ENCODE peak calls at places on chromosomes 16 and 17, in five cellular contexts. W is dorsolateral prefrontal cortex, D is colonic mucosa, L is MM.1S, O is AG10803. Y is an unnamed sample.

GRCh38 chr16:441447-441846 is 16.0 kb downstream of the RAB11FIP3 start:
- DNase-seq in W (no peak), D (no peak), L (no peak), O (no peak), Y (no peak)

GRCh38 chr17:80511222-80512180 is 33.1 kb upstream of the RPTOR start:
- DNase-seq in W (no peak), D (no peak), L (no peak), O (no peak), Y (no peak)

GRCh38 chr17:51793686-51794085 is 364.8 kb downstream of the CA10 start:
- DNase-seq in W (no peak), D (no peak), L (no peak), O (no peak), Y (no peak)

GRCh38 chr17:51079049-51079448 is 41.6 kb downstream of the SPAG9 start:
- DNase-seq in W (no peak), D (no peak), L (no peak), O (peak), Y (peak)

GRCh38 chr16:49100366-49100765 is 181.3 kb downstream of the CBLN1 start:
- DNase-seq in W (no peak), D (no peak), L (no peak), O (no peak), Y (no peak)

GRCh38 chr16:73413469-73414190 is 365.7 kb upstream of the ZFHX3 start:
- DNase-seq in W (no peak), D (no peak), L (no peak), O (no peak), Y (no peak)

GRCh38 chr16:50316102-50316847 is 49.9 kb downstream of the ADCY7 start:
- DNase-seq in W (no peak), D (no peak), L (no peak), O (no peak), Y (no peak)

GRCh38 chr17:80031691-80032480 is 3.8 kb downstream of the TBC1D16 start:
- DNase-seq in W (no peak), D (no peak), L (peak), O (no peak), Y (no peak)

GRCh38 chr16:86314402-86315025 is 195.8 kb upstream of the FOXF1 start:
- DNase-seq in W (no peak), D (no peak), L (no peak), O (no peak), Y (no peak)

GRCh38 chr16:70252355-70252988 is 732 bp upstream of the EXOSC6 start:
- DNase-seq in W (no peak), D (no peak), L (no peak), O (peak), Y (peak)

GRCh38 chr17:78986048-78986648 is 6.4 kb upstream of the LGALS3BP start:
- DNase-seq in W (no peak), D (peak), L (peak), O (peak), Y (peak)

GRCh38 chr16:67470314-67470713 is 10.6 kb downstream of the ATP6V0D1 start:
- DNase-seq in W (peak), D (peak), L (no peak), O (peak), Y (no peak)

GRCh38 chr16:10362077-10362863 is 23.6 kb upstream of the ATF7IP2 start:
- DNase-seq in W (no peak), D (no peak), L (no peak), O (no peak), Y (no peak)

GRCh38 chr17:21198411-21198810 is 15.6 kb downstream of the TMEM11 start:
- DNase-seq in W (no peak), D (no peak), L (no peak), O (no peak), Y (no peak)

GRCh38 chr17:5034651-5035050 is 575 bp downstream of the SLC52A1 start:
- DNase-seq in W (no peak), D (no peak), L (no peak), O (no peak), Y (no peak)
- H3K4me3 ChIP-seq in W (no peak), D (no peak), L (no peak), O (no peak), Y (no peak)

DNA sequence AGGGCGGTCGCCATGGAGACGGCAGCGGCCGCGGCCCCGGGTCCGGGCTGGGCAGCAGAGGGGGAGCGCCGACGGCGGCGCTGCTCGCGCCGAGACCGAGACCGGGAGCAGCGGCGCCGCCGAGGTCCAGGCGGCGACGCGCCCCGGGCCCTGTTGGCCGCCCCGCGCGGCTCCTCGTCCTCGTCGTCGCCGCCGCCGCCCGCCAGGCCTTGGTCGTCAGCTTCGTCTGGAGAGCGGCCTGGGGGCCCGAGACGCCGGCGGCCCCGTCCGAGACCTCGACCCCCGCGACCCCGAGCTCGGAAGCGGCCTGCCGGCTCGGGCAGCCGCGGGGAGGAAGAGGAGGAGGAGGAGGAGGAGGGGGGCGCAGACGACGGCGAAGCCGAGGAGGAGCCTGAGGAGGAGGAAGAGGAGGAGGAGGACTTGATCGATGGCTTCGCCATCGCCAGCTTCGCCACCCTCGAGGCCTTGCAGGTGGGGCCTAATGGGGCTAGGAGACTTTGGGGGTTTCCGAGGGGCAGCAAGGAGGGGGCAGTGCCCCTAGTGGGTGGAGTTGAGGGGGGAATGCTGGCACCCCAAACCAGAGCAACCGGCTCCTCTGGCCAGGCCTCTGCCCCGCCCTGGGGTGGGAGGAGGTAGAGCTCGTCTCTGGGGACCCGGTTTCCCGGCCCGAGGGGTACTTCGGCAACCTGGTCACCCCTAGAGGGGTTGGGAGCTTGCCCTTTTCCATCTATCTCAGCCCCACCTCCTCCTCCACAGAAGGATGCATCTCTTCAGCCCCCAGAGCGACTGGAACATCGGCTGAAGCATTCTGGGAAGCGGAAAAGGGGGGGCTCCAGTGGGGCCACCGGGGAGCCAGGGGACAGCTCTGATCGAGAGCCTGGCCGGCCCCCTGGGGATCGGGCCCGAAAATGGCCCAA is 1.5 kb downstream of the FBRS start:
- DNase-seq in W (no peak), D (peak), L (peak), O (peak), Y (no peak)
- TF ChIP-seq CTCF in W (no peak), D (no peak), L (no peak), O (peak), Y (no peak)

DNA sequence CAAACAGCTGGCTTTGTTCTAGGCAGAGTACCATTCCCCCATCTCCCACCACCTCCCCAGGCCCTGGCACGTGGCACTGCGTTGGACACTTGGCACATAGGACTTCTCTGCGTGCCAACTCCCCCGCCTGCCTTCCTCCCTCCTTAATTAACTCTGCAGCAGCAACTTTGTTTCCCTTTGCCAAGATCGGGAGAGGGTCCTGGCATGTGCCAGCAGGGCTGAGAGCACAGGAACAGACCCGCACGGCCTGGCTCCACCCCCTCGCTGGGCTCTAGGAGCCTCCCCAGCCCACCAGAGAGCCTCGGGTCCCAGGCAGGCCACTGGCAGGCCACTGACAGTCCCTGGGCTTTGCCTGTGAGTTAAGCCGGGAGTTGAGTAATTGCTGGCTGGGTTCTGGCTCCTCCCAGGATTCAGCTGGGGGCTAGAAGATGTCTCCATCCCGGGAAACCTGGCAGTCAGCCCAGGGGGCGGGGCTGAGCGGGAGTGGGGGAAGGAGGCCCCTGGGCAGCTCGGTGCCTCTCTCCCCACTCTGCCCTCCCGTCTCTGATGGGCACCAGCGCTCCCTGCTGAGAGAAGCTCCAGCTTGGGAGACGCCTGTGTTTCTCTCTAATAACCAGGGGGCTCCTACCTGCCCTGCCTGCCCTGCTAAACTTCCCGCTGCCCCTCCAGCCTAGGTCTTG is 224.0 kb upstream of the TNRC6C start:
- DNase-seq in W (peak), D (peak), L (no peak), O (peak), Y (peak)
- H3K4me3 ChIP-seq in W (peak), D (no peak), L (no peak), O (no peak), Y (no peak)

GRCh38 chr17:75064040-75064439 is 17.0 kb downstream of the KCTD2 start:
- DNase-seq in W (no peak), D (no peak), L (no peak), O (no peak), Y (no peak)

GRCh38 chr17:75065562-75066151 is 18.6 kb downstream of the KCTD2 start:
- DNase-seq in W (no peak), D (no peak), L (peak), O (peak), Y (no peak)

GRCh38 chr17:75063626-75064025 is 16.6 kb downstream of the KCTD2 start:
- DNase-seq in W (no peak), D (no peak), L (no peak), O (no peak), Y (no peak)

GRCh38 chr17:75064460-75064859 is 17.4 kb downstream of the KCTD2 start:
- DNase-seq in W (no peak), D (no peak), L (no peak), O (no peak), Y (no peak)

GRCh38 chr17:75064867-75065561 is 18.0 kb downstream of the KCTD2 start:
- DNase-seq in W (no peak), D (no peak), L (no peak), O (no peak), Y (no peak)
- TF ChIP-seq CTCF in W (no peak), D (no peak), L (no peak), O (no peak), Y (no peak)